ENCODE peak calls at places on chromosomes 1 and 21, in six cellular contexts. D is neural crest cell, W is neuronal stem cell, A is SW 1271, U is GM23338, M is GM12892. L is an unnamed sample.

GRCh38 chr1:95002657-95003432 is 69.9 kb downstream of the ALG14 start:
- DNase-seq in D (no peak), W (no peak), A (no peak), U (no peak), M (no peak), L (peak)

GRCh38 chr1:41673355-41673754 is 188.9 kb upstream of the EDN2 start:
- DNase-seq in D (no peak), W (no peak), A (no peak), U (no peak), M (peak), L (no peak)

GRCh38 chr21:45836268-45836655 is 145.3 kb upstream of the COL6A1 start:
- DNase-seq in D (no peak), W (no peak), A (no peak), U (no peak), M (no peak), L (no peak)

GRCh38 chr1:12593621-12594066 is 24.4 kb downstream of the DHRS3 start:
- DNase-seq in D (no peak), W (no peak), A (no peak), U (no peak), M (no peak), L (no peak)

GRCh38 chr21:39867198-39867650 is at the start of gene PCP4:
- DNase-seq in D (peak), W (peak), A (no peak), U (peak), M (no peak), L (no peak)

GRCh38 chr1:81335876-81336275 is 464.9 kb upstream of the ADGRL2 start:
- DNase-seq in D (no peak), W (no peak), A (no peak), U (no peak), M (no peak), L (no peak)

GRCh38 chr1:15386128-15386824 is 23.4 kb upstream of the EFHD2 start:
- DNase-seq in D (peak), W (no peak), A (no peak), U (peak), M (no peak), L (no peak)

GRCh38 chr1:59561782-59562181 is 253.0 kb upstream of the HOOK1 start:
- DNase-seq in D (no peak), W (no peak), A (no peak), U (no peak), M (no peak), L (no peak)

GRCh38 chr1:230909974-230910754 is 41.8 kb upstream of the C1orf198 start:
- DNase-seq in D (no peak), W (no peak), A (no peak), U (no peak), M (no peak), L (no peak)

GRCh38 chr1:32763221-32763620 is 53.9 kb downstream of the YARS1 start:
- DNase-seq in D (no peak), W (no peak), A (no peak), U (no peak), M (no peak), L (no peak)

GRCh38 chr1:37015713-37016112 is 18.6 kb downstream of the GRIK3 start:
- DNase-seq in D (no peak), W (no peak), A (no peak), U (no peak), M (no peak), L (no peak)

GRCh38 chr1:161791889-161792655 is 26.0 kb downstream of the ATF6 start:
- DNase-seq in D (no peak), W (no peak), A (no peak), U (no peak), M (no peak), L (no peak)

GRCh38 chr1:3175486-3175885 is 106.5 kb downstream of the PRDM16 start:
- DNase-seq in D (no peak), W (no peak), A (no peak), U (no peak), M (no peak), L (no peak)

GRCh38 chr1:75310067-75310466 is 175.9 kb downstream of the LHX8 start:
- DNase-seq in D (no peak), W (no peak), A (no peak), U (peak), M (no peak), L (peak)